ENCODE peak calls at places on chromosomes 7 and 10, in nine cellular contexts. O is heart left ventricle; R is sigmoid colon; L is CD8-positive, alpha-beta memory T cell; J is suprapubic skin; I is colonic mucosa; T is aorta; U is cardiac muscle cell; S is fibroblast of lung. Y is an unnamed sample. For H3K9me3, the result is how much of the 10 kb centered on the place peaks cover.

GRCh38 chr7:41133700-41134099 is 569.2 kb downstream of the INHBA start:
- DNase-seq in O (no peak), R (no peak), L (no peak), J (no peak), I (no peak), T (no peak), U (no peak), S (no peak), Y (no peak)

GRCh38 chr7:96521068-96521629 is 188.5 kb downstream of the SEM1 start:
- DNase-seq in O (no peak), R (no peak), L (no peak), J (no peak), I (no peak), T (no peak), U (no peak), S (no peak), Y (no peak)

GRCh38 chr7:22561356-22561755 is 61.4 kb upstream of the STEAP1B start:
- DNase-seq in O (peak), R (peak), L (no peak), J (peak), I (peak), T (peak), U (peak), S (peak), Y (no peak)

GRCh38 chr10:123442901-123443300 is 223.3 kb upstream of the GPR26 start:
- DNase-seq in O (no peak), R (peak), L (no peak), J (no peak), I (no peak), T (no peak), U (no peak), S (no peak), Y (no peak)

GRCh38 chr7:21939136-21939857 is 6.4 kb downstream of the CDCA7L start:
- DNase-seq in O (no peak), R (no peak), L (no peak), J (no peak), I (no peak), T (no peak), U (peak), S (peak), Y (no peak)

GRCh38 chr10:84164442-84164841 is 9.2 kb upstream of the GPR15LG start:
- DNase-seq in O (no peak), R (no peak), L (no peak), J (no peak), I (no peak), T (no peak), U (no peak), S (no peak), Y (no peak)

GRCh38 chr7:37208528-37208927 is 240.1 kb downstream of the ELMO1 start:
- DNase-seq in O (peak), R (peak), L (no peak), J (no peak), I (peak), T (peak), U (peak), S (peak), Y (no peak)

GRCh38 chr7:44637788-44638594 is 31.6 kb downstream of the OGDH start:
- DNase-seq in O (peak), R (peak), L (peak), J (peak), I (peak), T (peak), U (peak), S (peak), Y (peak)

GRCh38 chr10:24448351-24449009 is 239.5 kb downstream of the KIAA1217 start:
- DNase-seq in O (no peak), R (no peak), L (no peak), J (no peak), I (no peak), T (no peak), U (no peak), S (peak), Y (no peak)

GRCh38 chr10:96288151-96288621 is 16.0 kb upstream of the DNTT start:
- DNase-seq in O (no peak), R (no peak), L (no peak), J (no peak), I (no peak), T (no peak), U (no peak), S (no peak), Y (no peak)

GRCh38 chr10:44975487-44976331 is 2.9 kb downstream of the DEPP1 start:
- DNase-seq in O (peak), R (peak), L (no peak), J (peak), I (no peak), T (peak), U (peak), S (peak), Y (no peak)

GRCh38 chr7:89607797-89608196 is 546.5 kb upstream of the STEAP1 start:
- DNase-seq in O (no peak), R (no peak), L (no peak), J (no peak), I (no peak), T (no peak), U (no peak), S (no peak), Y (no peak)

GRCh38 chr10:130255777-130256176 is 119.6 kb downstream of the GLRX3 start:
- DNase-seq in O (no peak), R (no peak), L (no peak), J (no peak), I (no peak), T (no peak), U (no peak), S (no peak), Y (no peak)

GRCh38 chr7:39987641-39988347 is 37.7 kb downstream of the CDK13 start:
- DNase-seq in O (no peak), R (no peak), L (no peak), J (no peak), I (no peak), T (no peak), U (no peak), S (no peak), Y (no peak)

GRCh38 chr10:58706836-58707235 is 194.2 kb downstream of the BICC1 start:
- DNase-seq in O (no peak), R (no peak), L (no peak), J (no peak), I (no peak), T (no peak), U (no peak), S (peak), Y (no peak)

GRCh38 chr10:91000985-91001384 is 80.1 kb upstream of the ANKRD1 start:
- DNase-seq in O (no peak), R (no peak), L (no peak), J (no peak), I (no peak), T (no peak), U (no peak), S (no peak), Y (no peak)

GRCh38 chr7:149598721-149599308 is 101.2 kb upstream of the ZNF746 start:
- DNase-seq in O (no peak), R (no peak), L (no peak), J (no peak), I (peak), T (no peak), U (peak), S (peak), Y (no peak)

GRCh38 chr7:67764312-67764711 is 767.7 kb downstream of the TYW1 start:
- DNase-seq in O (no peak), R (no peak), L (no peak), J (no peak), I (no peak), T (no peak), U (no peak), S (no peak), Y (no peak)

GRCh38 chr10:55019461-55019860 is 218.4 kb upstream of the PCDH15 start:
- DNase-seq in O (no peak), R (no peak), L (no peak), J (no peak), I (no peak), T (no peak), U (no peak), S (peak), Y (no peak)

GRCh38 chr7:98761225-98761624 is 108.6 kb downstream of the TMEM130 start:
- DNase-seq in O (no peak), R (no peak), L (no peak), J (no peak), I (no peak), T (no peak), U (no peak), S (no peak), Y (no peak)

GRCh38 chr7:27961255-27961654 is 219.3 kb downstream of the JAZF1 start:
- DNase-seq in O (no peak), R (no peak), L (no peak), J (no peak), I (no peak), T (no peak), U (peak), S (peak), Y (no peak)

GRCh38 chr10:33333260-33334169 is 952 bp downstream of the NRP1 start:
- DNase-seq in O (no peak), R (no peak), L (peak), J (no peak), I (peak), T (no peak), U (peak), S (peak), Y (no peak)

GRCh38 chr7:76424413-76425111 is at the start of gene ZP3:
- DNase-seq in O (no peak), R (no peak), L (no peak), J (no peak), I (no peak), T (peak), U (no peak), S (no peak), Y (no peak)

GRCh38 chr10:9875353-9875752 is 1142.3 kb upstream of the CELF2 start:
- DNase-seq in O (no peak), R (no peak), L (no peak), J (no peak), I (no peak), T (no peak), U (no peak), S (no peak), Y (no peak)

GRCh38 chr7:130359276-130359857 is 14.8 kb downstream of the CPA5 start:
- DNase-seq in O (no peak), R (peak), L (no peak), J (no peak), I (no peak), T (no peak), U (no peak), S (no peak), Y (no peak)

GRCh38 chr7:130353196-130353595 is 8.6 kb downstream of the CPA5 start:
- DNase-seq in O (no peak), R (no peak), L (no peak), J (peak), I (no peak), T (no peak), U (no peak), S (no peak), Y (no peak)

GRCh38 chr7:130358471-130358870 is 13.9 kb downstream of the CPA5 start:
- DNase-seq in O (no peak), R (peak), L (no peak), J (no peak), I (no peak), T (no peak), U (no peak), S (no peak), Y (no peak)

GRCh38 chr7:130356760-130357611 is 12.4 kb downstream of the CPA5 start:
- DNase-seq in O (no peak), R (peak), L (no peak), J (peak), I (no peak), T (peak), U (peak), S (peak), Y (no peak)

GRCh38 chr7:130356121-130356759 is 11.6 kb downstream of the CPA5 start:
- DNase-seq in O (peak), R (peak), L (no peak), J (peak), I (no peak), T (peak), U (peak), S (peak), Y (no peak)
- H3K4me3 ChIP-seq in O (no peak), R (no peak), L (no peak), J (no peak), I (no peak), T (no peak), U (no peak), S (no peak), Y (no peak)

DNA sequence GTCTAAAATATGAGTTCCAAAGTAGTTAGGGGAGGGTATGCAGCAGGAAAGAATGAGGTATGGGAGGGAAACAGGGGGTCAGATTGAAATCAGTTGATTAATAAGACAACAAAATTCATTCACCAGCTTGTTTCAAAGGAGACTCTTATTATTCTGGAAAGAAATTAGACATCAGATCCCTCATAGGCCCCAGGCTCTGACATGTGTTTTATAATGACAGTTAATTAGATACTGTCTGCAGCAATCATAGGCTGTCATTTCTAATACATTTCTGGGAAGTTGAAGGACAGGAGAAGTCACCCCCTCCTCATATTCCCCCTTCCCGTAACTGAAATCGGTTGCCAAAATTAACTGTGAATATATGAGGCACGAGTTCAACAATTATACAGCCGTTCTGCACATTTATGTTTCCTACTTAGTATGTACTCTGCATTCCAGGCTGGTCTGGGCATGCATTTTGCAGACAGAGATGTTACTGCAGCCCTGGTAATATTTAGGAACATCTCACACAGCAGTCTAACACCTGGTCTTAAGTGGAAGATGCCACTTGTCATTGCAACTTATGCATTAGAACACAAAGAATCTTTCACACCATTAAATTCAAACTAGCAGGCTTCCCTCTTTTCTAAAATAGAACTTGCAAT is 355.2 kb upstream of the LRGUK start:
- DNase-seq in O (no peak), R (no peak), L (no peak), J (no peak), I (no peak), T (no peak), U (no peak), S (no peak), Y (no peak)
- H3K27ac ChIP-seq in O (no peak), R (no peak), L (no peak), J (no peak), I (no peak), T (no peak), U (no peak), S (no peak), Y (no peak)

GRCh38 chr7:157702311-157703023 is 365.7 kb downstream of the DNAJB6 start:
- DNase-seq in O (peak), R (peak), L (no peak), J (peak), I (no peak), T (no peak), U (no peak), S (no peak), Y (no peak)

GRCh38 chr7:157704365-157704764 is 367.6 kb downstream of the DNAJB6 start:
- DNase-seq in O (no peak), R (peak), L (no peak), J (peak), I (no peak), T (no peak), U (no peak), S (no peak), Y (no peak)

GRCh38 chr7:157701395-157701794 is 364.6 kb downstream of the DNAJB6 start:
- DNase-seq in O (no peak), R (no peak), L (no peak), J (peak), I (no peak), T (no peak), U (no peak), S (no peak), Y (no peak)

GRCh38 chr7:157703131-157703530 is 366.3 kb downstream of the DNAJB6 start:
- DNase-seq in O (peak), R (peak), L (no peak), J (peak), I (no peak), T (no peak), U (no peak), S (no peak), Y (no peak)

GRCh38 chr7:157703534-157704195 is 366.9 kb downstream of the DNAJB6 start:
- DNase-seq in O (peak), R (peak), L (no peak), J (peak), I (no peak), T (no peak), U (no peak), S (no peak), Y (no peak)
- H3K9me3 ChIP-seq in O (under half), R (under half), L (under half), J (under half), I (under half), T (under half), U (under half), S (under half), Y (under half)

GRCh38 chr10:124676416-124677062 is 67.6 kb downstream of the FAM53B start:
- DNase-seq in O (no peak), R (no peak), L (no peak), J (no peak), I (no peak), T (no peak), U (peak), S (peak), Y (no peak)
- H3K4me3 ChIP-seq in O (no peak), R (no peak), L (peak), J (no peak), I (no peak), T (no peak), U (no peak), S (no peak), Y (no peak)

DNA sequence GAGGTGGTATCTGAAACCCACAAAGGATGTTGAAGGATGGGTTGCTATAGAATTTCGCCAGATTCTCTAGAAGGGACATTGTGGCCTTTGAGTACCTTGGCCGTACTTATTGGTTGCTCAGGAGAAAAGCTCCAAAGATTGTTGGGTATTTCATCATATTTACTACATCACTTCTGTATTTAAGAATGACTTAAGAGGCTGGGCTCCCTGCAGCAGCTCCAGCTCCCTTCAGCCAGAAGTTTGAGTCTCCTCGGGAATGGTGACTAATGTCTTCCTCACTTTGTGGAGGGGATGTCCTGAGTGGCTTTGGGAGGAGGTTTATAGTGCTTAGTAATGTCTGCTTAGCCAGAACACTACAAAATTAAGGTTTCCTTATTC is 18.1 kb downstream of the MINDY4 start:
- DNase-seq in O (no peak), R (no peak), L (no peak), J (no peak), I (no peak), T (peak), U (peak), S (peak), Y (no peak)
- H3K27ac ChIP-seq in O (no peak), R (peak), L (no peak), J (peak), I (no peak), T (no peak), U (no peak), S (peak), Y (no peak)

GRCh38 chr7:100072462-100072861 is 9.1 kb downstream of the ZNF3 start:
- DNase-seq in O (no peak), R (peak), L (no peak), J (no peak), I (no peak), T (no peak), U (no peak), S (no peak), Y (no peak)

GRCh38 chr7:100069991-100070390 is 11.5 kb downstream of the ZNF3 start:
- DNase-seq in O (no peak), R (peak), L (no peak), J (no peak), I (no peak), T (no peak), U (no peak), S (no peak), Y (no peak)

GRCh38 chr7:100075418-100075817 is 6.1 kb downstream of the ZNF3 start:
- DNase-seq in O (no peak), R (no peak), L (no peak), J (no peak), I (no peak), T (no peak), U (no peak), S (no peak), Y (no peak)

GRCh38 chr7:100066953-100067352 is 14.6 kb downstream of the ZNF3 start:
- DNase-seq in O (no peak), R (peak), L (no peak), J (no peak), I (no peak), T (no peak), U (no peak), S (no peak), Y (no peak)

DNA sequence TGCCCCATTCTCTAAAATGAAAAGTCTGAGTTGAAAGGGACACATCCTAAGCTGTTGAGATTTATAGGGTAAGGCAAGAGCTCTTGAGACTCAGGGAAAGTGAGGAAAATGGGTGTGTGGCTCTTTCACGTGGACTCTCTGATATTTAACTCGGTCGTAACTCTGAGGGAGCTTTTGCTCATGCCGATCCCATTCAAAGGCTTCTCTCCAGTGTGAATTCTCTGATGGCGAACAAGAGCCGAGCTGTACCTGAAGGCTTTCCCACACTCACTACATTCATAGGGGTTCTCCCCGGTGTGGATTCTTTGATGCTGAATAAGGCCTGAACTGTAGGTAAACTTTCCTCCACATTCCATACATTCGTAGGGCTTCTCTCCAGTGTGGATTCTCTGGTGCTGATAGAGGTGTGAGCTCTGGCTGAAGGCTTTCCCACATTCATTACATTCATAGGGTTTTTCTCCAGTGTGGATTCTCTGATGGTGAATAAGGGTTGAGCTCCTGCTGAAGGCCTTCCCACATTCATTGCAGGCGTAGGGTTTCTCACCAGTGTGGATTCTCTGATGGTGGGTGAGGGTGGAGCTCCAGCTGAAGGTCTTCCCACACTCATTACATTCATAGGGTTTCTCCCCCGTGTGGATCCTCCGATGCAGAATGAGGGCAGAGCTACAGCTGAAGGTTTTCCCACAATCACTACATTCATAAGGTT is 10.4 kb downstream of the ZNF3 start:
- DNase-seq in O (no peak), R (no peak), L (no peak), J (no peak), I (no peak), T (no peak), U (no peak), S (no peak), Y (no peak)
- H3K9me3 ChIP-seq in O (under half), R (under half), L (under half), J (under half), I (under half), T (under half), U (under half), S (under half), Y (under half)